ENCODE peak calls at places on chromosomes 16 and 17, in six cellular contexts. V is A673; O is thoracic aorta; I is CD8-positive, alpha-beta T cell; F is uterus; K is ascending aorta. A is an unnamed sample.

GRCh38 chr17:66724581-66725341 is 110.2 kb upstream of the CACNG5 start:
- DNase-seq in V (no peak), K (no peak), I (no peak), F (no peak), O (no peak), A (no peak)

GRCh38 chr16:1331712-1332617 is 1.5 kb upstream of the BAIAP3 start:
- DNase-seq in F (no peak), I (peak), O (no peak), V (no peak), K (peak), A (peak)

GRCh38 chr17:42937712-42938596 is 26.3 kb downstream of the AARSD1 start:
- DNase-seq in F (peak), O (no peak), I (peak), K (no peak), V (peak), A (peak)

GRCh38 chr17:49459401-49459984 is 35.6 kb upstream of the NGFR start:
- DNase-seq in I (no peak), K (no peak), O (no peak), V (no peak), F (no peak), A (no peak)

GRCh38 chr17:40014375-40014980 is 762 bp upstream of the CSF3 start:
- DNase-seq in O (no peak), I (no peak), F (peak), K (no peak), V (no peak), A (no peak)

GRCh38 chr17:82582208-82582607 is 62.7 kb downstream of the FOXK2 start:
- DNase-seq in V (no peak), I (no peak), K (no peak), F (no peak), O (no peak), A (no peak)

GRCh38 chr16:67150833-67151396 is at the start of gene B3GNT9:
- DNase-seq in O (no peak), K (peak), V (peak), F (peak), I (no peak), A (no peak)

GRCh38 chr17:76498886-76499667 is 2.1 kb downstream of the RHBDF2 start:
- DNase-seq in V (no peak), F (no peak), I (no peak), O (no peak), K (no peak), A (no peak)

GRCh38 chr17:57624390-57624789 is 120.7 kb downstream of the CCDC182 start:
- DNase-seq in I (no peak), V (no peak), K (no peak), F (no peak), O (no peak), A (no peak)

GRCh38 chr17:80789356-80789902 is 202.2 kb upstream of the CHMP6 start:
- DNase-seq in V (peak), O (peak), I (no peak), K (peak), F (peak), A (no peak)

GRCh38 chr16:58426960-58427359 is 34.7 kb downstream of the GINS3 start:
- DNase-seq in K (no peak), F (no peak), I (no peak), O (no peak), V (no peak), A (no peak)

GRCh38 chr16:66977341-66978113 is 10.9 kb upstream of the CES4A start:
- DNase-seq in K (peak), V (peak), F (peak), O (peak), I (peak), A (peak)

GRCh38 chr16:49457196-49457595 is 83.6 kb downstream of the C16orf78 start:
- DNase-seq in F (no peak), O (no peak), K (peak), I (no peak), V (no peak), A (no peak)

GRCh38 chr17:4657678-4658077 is 16.2 kb upstream of the ALOX15 start:
- DNase-seq in V (no peak), K (no peak), I (no peak), O (no peak), F (no peak), A (no peak)

GRCh38 chr16:81837312-81837748 is 58.2 kb downstream of the PLCG2 start:
- DNase-seq in F (no peak), K (no peak), O (no peak), I (no peak), V (no peak), A (no peak)

GRCh38 chr16:22222998-22223397 is 16.9 kb downstream of the EEF2K start:
- DNase-seq in V (no peak), K (no peak), I (no peak), O (no peak), F (no peak), A (no peak)

GRCh38 chr17:78159575-78160158 is 8.7 kb upstream of the SYNGR2 start:
- DNase-seq in K (no peak), O (no peak), F (no peak), V (no peak), I (no peak), A (no peak)

GRCh38 chr16:4097826-4098240 is 18.4 kb downstream of the ADCY9 start:
- DNase-seq in V (no peak), K (no peak), O (no peak), F (no peak), I (no peak), A (no peak)

GRCh38 chr16:89925596-89926079 is 2.5 kb downstream of the TUBB3 start:
- DNase-seq in I (no peak), K (no peak), F (no peak), V (peak), O (no peak), A (no peak)

GRCh38 chr17:17721140-17721668 is 39.9 kb downstream of the RAI1 start:
- DNase-seq in I (no peak), F (no peak), K (no peak), V (no peak), O (no peak), A (no peak)

GRCh38 chr17:17722906-17723353 is 41.7 kb downstream of the RAI1 start:
- DNase-seq in F (no peak), O (no peak), K (no peak), V (no peak), I (no peak), A (no peak)

GRCh38 chr17:17724307-17724921 is 43.2 kb downstream of the RAI1 start:
- DNase-seq in V (peak), F (no peak), I (no peak), O (no peak), K (no peak), A (peak)

GRCh38 chr17:17723354-17724261 is 42.4 kb downstream of the RAI1 start:
- DNase-seq in K (no peak), O (no peak), V (peak), I (peak), F (no peak), A (peak)

GRCh38 chr17:17722081-17722905 is 41.0 kb downstream of the RAI1 start:
- DNase-seq in K (no peak), O (no peak), I (no peak), F (no peak), V (peak), A (peak)
- TF ChIP-seq CTCF in K (no peak), O (no peak), I (no peak), F (no peak), V (peak), A (no peak)

DNA sequence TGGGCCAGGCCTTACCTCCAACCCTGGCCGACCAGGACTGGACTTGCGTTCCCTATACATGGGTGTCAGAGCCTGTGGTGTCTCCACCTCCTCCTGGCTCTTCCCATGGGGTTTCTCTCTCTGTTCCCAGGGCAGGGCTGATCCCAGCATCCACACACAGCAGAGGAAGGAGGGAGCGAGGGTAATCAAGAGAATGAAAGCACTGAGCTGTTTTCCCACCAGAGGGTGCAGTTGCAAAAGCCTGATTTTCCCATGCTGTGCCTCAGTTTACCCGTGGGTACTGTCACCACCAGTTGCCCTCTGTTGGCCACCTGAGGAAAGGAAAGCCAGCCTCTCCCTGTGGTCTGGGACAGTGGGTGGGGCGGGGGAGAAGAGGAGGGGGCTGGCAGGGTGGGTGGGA is 249.7 kb upstream of the GSE1 start:
- DNase-seq in F (no peak), V (no peak), O (no peak), K (no peak), I (no peak), A (no peak)
- TF ChIP-seq CTCF in F (no peak), V (no peak), O (no peak), K (no peak), I (no peak), A (no peak)

GRCh38 chr17:45021607-45022287 is 29.7 kb downstream of the DCAKD start:
- DNase-seq in V (peak), I (peak), F (peak), K (peak), O (no peak), A (peak)

GRCh38 chr17:45019177-45019711 is 32.2 kb downstream of the DCAKD start:
- DNase-seq in K (peak), I (no peak), V (peak), O (no peak), F (peak), A (no peak)

GRCh38 chr17:45022655-45023339 is 28.6 kb downstream of the DCAKD start:
- DNase-seq in V (no peak), F (no peak), K (no peak), O (no peak), I (no peak), A (no peak)

GRCh38 chr17:45020354-45021138 is 30.9 kb downstream of the DCAKD start:
- DNase-seq in F (peak), O (no peak), K (no peak), I (no peak), V (peak), A (peak)

DNA sequence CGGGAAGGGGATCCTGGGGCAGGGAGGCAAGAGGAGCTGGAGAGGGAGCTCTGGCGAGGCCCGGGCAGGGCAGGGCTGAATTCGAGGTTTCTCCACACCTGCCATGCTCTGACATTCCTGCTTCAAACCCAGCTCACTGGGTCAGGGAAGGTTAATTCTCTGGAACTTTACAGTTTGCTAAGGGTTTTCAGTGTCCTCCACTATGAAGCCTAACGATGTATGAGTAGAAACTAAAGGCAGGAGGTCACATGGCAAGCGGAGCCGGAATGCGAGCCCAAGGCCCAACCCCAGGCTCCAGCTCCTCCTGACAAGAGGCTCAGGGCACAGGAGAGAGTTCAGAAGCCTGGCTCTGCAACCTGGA is 29.2 kb downstream of the DCAKD start:
- DNase-seq in K (no peak), V (no peak), I (no peak), F (no peak), O (no peak), A (no peak)
- TF ChIP-seq CTCF in K (no peak), V (no peak), I (peak), F (no peak), O (peak), A (peak)

GRCh38 chr16:19331794-19332193 is 46.3 kb downstream of the CLEC19A start:
- DNase-seq in O (no peak), I (no peak), F (no peak), K (no peak), V (no peak), A (no peak)
- TF ChIP-seq CTCF in O (no peak), I (no peak), F (no peak), K (no peak), V (no peak), A (no peak)

GRCh38 chr16:24540575-24541240 is 1.3 kb downstream of the RBBP6 start:
- DNase-seq in V (peak), O (no peak), I (no peak), F (no peak), K (no peak), A (no peak)
- TF ChIP-seq CTCF in V (no peak), O (no peak), I (no peak), F (no peak), K (no peak), A (no peak)